ENCODE peak calls at places on chromosomes 11 and 22, in seven cellular contexts. K is HFF-Myc, A is mucosa of descending colon, T is heart left ventricle, S is colonic mucosa, Z is foreskin fibroblast, W is cardiac fibroblast. F is an unnamed sample.

GRCh38 chr22:43750751-43751150 is 61.4 kb downstream of the EFCAB6 start:
- DNase-seq in K (no peak), A (no peak), T (no peak), S (no peak), Z (no peak), W (no peak), F (no peak)

GRCh38 chr22:49320714-49321476 is 506.8 kb downstream of the BRD1 start:
- DNase-seq in K (no peak), A (no peak), T (no peak), S (no peak), Z (no peak), W (no peak), F (no peak)

GRCh38 chr11:117663389-117663788 is 133.6 kb downstream of the DSCAML1 start:
- DNase-seq in K (no peak), A (no peak), T (no peak), S (no peak), Z (no peak), W (no peak), F (no peak)

GRCh38 chr11:23205156-23205871 is 345.0 kb upstream of the CCDC179 start:
- DNase-seq in K (no peak), A (no peak), T (no peak), S (no peak), Z (peak), W (peak), F (peak)

GRCh38 chr11:121650520-121651266 is 197.9 kb upstream of the SORL1-AS1 start:
- DNase-seq in K (no peak), A (no peak), T (no peak), S (no peak), Z (no peak), W (no peak), F (no peak)

GRCh38 chr11:39678996-39679395 is 1780.5 kb downstream of the LRRC4C start:
- DNase-seq in K (no peak), A (no peak), T (no peak), S (no peak), Z (no peak), W (no peak), F (no peak)

GRCh38 chr11:8786933-8787332 is 104.3 kb downstream of the RPL27A start:
- DNase-seq in K (no peak), A (no peak), T (no peak), S (no peak), Z (no peak), W (peak), F (no peak)

GRCh38 chr11:96256213-96256580 is 86.8 kb downstream of the MAML2 start:
- DNase-seq in K (no peak), A (no peak), T (no peak), S (no peak), Z (no peak), W (no peak), F (no peak)

GRCh38 chr11:117039897-117040296 is 58.3 kb downstream of the SIK3 start:
- DNase-seq in K (no peak), A (no peak), T (no peak), S (no peak), Z (no peak), W (no peak), F (peak)

GRCh38 chr22:41092847-41093371 is 517 bp downstream of the EP300 start:
- DNase-seq in K (no peak), A (peak), T (peak), S (peak), Z (peak), W (peak), F (peak)

GRCh38 chr11:70455354-70455753 is 57.0 kb downstream of the CTTN start:
- DNase-seq in K (no peak), A (no peak), T (no peak), S (no peak), Z (no peak), W (no peak), F (no peak)

GRCh38 chr22:49124588-49124987 is 703.1 kb downstream of the BRD1 start:
- DNase-seq in K (no peak), A (no peak), T (no peak), S (no peak), Z (no peak), W (no peak), F (no peak)

GRCh38 chr11:3122775-3123201 is 42.3 kb downstream of the OSBPL5 start:
- DNase-seq in K (no peak), A (peak), T (no peak), S (no peak), Z (no peak), W (no peak), F (no peak)

GRCh38 chr22:49514656-49515055 is 313.0 kb downstream of the BRD1 start:
- DNase-seq in K (no peak), A (no peak), T (no peak), S (no peak), Z (no peak), W (no peak), F (no peak)

GRCh38 chr11:63609536-63609935 is 4.7 kb downstream of the PLAAT3 start:
- DNase-seq in K (no peak), A (peak), T (peak), S (peak), Z (no peak), W (peak), F (no peak)

GRCh38 chr22:41913842-41914534 is 886 bp downstream of the SHISA8 start:
- DNase-seq in K (no peak), A (no peak), T (no peak), S (no peak), Z (no peak), W (no peak), F (no peak)

GRCh38 chr22:44179196-44179988 is 1.3 kb upstream of the PARVG start:
- DNase-seq in K (no peak), A (no peak), T (no peak), S (no peak), Z (no peak), W (no peak), F (no peak)

GRCh38 chr11:92765965-92766371 is 203.5 kb upstream of the MTNR1B start:
- DNase-seq in K (no peak), A (no peak), T (peak), S (peak), Z (no peak), W (peak), F (peak)

GRCh38 chr11:72962084-72962483 is 147.9 kb downstream of the ATG16L2 start:
- DNase-seq in K (no peak), A (no peak), T (no peak), S (no peak), Z (peak), W (peak), F (peak)

GRCh38 chr22:22480940-22481339 is 27.6 kb downstream of the ZNF280B start:
- DNase-seq in K (no peak), A (no peak), T (no peak), S (no peak), Z (no peak), W (no peak), F (no peak)

GRCh38 chr11:73205666-73206343 is 12.3 kb upstream of the P2RY2 start:
- DNase-seq in K (no peak), A (no peak), T (no peak), S (no peak), Z (no peak), W (no peak), F (no peak)

GRCh38 chr22:48578138-48579034 is 1249.3 kb downstream of the BRD1 start:
- DNase-seq in K (no peak), A (peak), T (no peak), S (no peak), Z (no peak), W (no peak), F (no peak)

GRCh38 chr11:4065601-4066377 is 28.8 kb upstream of the RRM1 start:
- DNase-seq in K (no peak), A (no peak), T (peak), S (no peak), Z (no peak), W (no peak), F (no peak)

GRCh38 chr11:61334434-61335354 is 1.7 kb downstream of the TKFC start:
- DNase-seq in K (peak), A (no peak), T (no peak), S (no peak), Z (peak), W (peak), F (peak)

GRCh38 chr11:119774180-119774763 is 45.3 kb upstream of the NECTIN1 start:
- DNase-seq in K (no peak), A (no peak), T (no peak), S (no peak), Z (no peak), W (peak), F (peak)

GRCh38 chr11:128517457-128518230 is 69.7 kb downstream of the ETS1 start:
- DNase-seq in K (no peak), A (no peak), T (no peak), S (no peak), Z (no peak), W (peak), F (peak)
- H3K4me3 ChIP-seq in K (peak), A (no peak), T (peak), S (peak), Z (peak), W (peak), F (peak)

GRCh38 chr22:37127350-37127878 is 17.9 kb upstream of the TMPRSS6 start:
- DNase-seq in K (no peak), A (no peak), T (no peak), S (no peak), Z (no peak), W (no peak), F (no peak)

GRCh38 chr22:37126383-37126782 is 16.9 kb upstream of the TMPRSS6 start:
- DNase-seq in K (no peak), A (no peak), T (no peak), S (no peak), Z (no peak), W (peak), F (peak)

GRCh38 chr22:37130031-37130430 is 19.7 kb downstream of the IL2RB start:
- DNase-seq in K (no peak), A (no peak), T (no peak), S (no peak), Z (no peak), W (no peak), F (no peak)

GRCh38 chr22:37128555-37129281 is 19.2 kb upstream of the TMPRSS6 start:
- DNase-seq in K (no peak), A (no peak), T (no peak), S (no peak), Z (no peak), W (no peak), F (no peak)

GRCh38 chr22:37126882-37127281 is 17.4 kb upstream of the TMPRSS6 start:
- DNase-seq in K (no peak), A (no peak), T (no peak), S (no peak), Z (no peak), W (no peak), F (no peak)
- TF ChIP-seq CTCF in K (peak), A (peak), T (peak), S (peak), Z (peak), W (peak), F (no peak)

GRCh38 chr22:28711341-28711740 is 30.3 kb downstream of the CHEK2 start:
- DNase-seq in K (no peak), A (no peak), T (no peak), S (no peak), Z (no peak), W (no peak), F (no peak)
- H3K4me3 ChIP-seq in K (peak), A (no peak), T (peak), S (no peak), Z (no peak), W (no peak), F (peak)

DNA sequence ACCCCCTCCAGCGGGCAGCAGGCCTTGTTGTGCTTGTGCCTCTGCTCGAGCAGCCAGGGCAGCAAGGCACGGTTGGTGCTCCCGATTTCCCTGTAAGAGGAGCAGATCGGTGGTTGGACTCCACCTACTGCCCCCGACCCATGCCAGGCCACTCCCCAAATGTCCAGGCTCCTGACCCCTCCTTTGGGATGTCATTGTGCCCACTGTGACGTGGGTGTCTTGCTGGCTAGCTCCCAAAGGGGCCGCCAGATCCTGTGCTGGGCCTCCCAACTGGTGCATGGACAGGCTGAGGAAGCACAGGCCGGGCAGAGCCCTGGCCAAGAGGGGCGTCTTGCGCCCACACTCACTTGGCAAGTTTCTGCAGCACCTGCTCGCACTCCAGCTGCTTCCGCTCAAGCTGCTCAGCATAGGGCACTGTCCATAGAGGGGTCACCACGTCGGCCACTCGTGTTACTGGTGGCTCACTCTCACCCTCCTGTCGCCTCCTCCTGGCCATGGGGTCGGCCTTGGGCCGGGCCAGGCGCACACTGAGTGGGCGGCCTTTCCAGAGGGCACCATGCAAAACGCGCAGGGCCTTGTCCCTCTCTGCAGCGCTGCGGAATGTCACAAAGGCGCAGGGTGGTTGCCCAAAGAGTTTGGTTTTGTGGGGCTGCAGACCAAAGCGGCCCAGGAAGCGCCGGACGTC is at the start of gene RANBP1:
- DNase-seq in K (no peak), A (peak), T (no peak), S (no peak), Z (no peak), W (no peak), F (no peak)
- TF ChIP-seq CTCF in K (no peak), A (no peak), T (no peak), S (no peak), Z (no peak), W (no peak), F (no peak)

GRCh38 chr22:36252754-36253522 is at the start of gene APOL1:
- DNase-seq in K (no peak), A (no peak), T (peak), S (peak), Z (no peak), W (peak), F (peak)
- H3K4me3 ChIP-seq in K (no peak), A (no peak), T (peak), S (peak), Z (peak), W (no peak), F (peak)

DNA sequence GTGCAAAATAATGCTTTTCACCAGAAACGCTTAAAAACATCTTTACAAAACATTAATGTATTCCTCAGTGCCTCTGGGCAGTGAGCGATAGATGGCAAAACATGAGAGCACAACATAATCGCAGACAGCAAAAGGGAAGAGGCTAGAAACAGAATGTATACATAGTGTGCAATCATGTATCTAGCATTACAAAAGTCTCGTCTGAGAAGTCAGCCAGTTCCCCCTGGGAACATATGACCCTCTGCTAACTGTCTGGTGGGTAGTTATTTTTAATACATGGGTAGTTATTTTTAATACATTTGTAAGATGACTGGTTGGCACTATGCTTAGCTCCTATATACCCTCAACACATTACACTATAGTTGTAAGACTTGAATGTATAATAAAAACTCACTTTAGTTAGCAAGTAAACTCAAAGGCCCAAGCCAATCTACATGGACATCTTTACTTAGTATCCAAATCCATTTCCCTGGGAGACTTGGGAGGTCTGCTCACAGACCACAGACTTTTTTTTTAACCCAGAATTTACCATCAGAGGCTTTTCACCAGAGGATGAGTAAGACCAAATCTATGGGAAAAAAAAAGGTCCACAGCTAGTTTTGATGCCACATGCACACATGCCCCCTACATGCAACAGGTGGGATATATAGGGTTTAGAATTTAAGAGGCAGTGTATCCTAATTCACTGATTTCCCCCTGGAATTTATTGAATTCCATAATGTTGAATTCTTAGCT is 71.7 kb downstream of the AMBRA1 start:
- DNase-seq in K (no peak), A (no peak), T (no peak), S (no peak), Z (no peak), W (peak), F (peak)
- TF ChIP-seq CTCF in K (peak), A (no peak), T (no peak), S (no peak), Z (peak), W (peak), F (peak)

DNA sequence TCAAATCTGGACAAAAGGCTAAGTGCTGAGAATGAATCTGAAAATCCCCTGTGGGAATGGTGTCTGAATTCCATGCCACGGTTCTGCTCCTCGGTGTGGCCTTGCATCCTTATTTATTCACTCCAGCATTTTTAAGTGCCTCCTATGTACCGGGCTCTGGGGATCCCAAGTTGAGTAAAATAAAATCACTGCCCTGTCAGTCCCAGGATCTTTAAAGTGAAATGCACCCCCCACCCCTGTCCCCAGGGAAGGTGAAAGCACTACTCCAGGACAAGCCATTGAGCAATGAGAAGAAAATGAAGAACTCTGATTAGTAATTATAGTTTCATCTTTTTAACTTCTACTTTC is 3.3 kb downstream of the LGR4 start:
- DNase-seq in K (no peak), A (no peak), T (no peak), S (no peak), Z (no peak), W (no peak), F (no peak)
- H3K4me3 ChIP-seq in K (no peak), A (no peak), T (peak), S (peak), Z (no peak), W (peak), F (no peak)

F was measured in fibroblast of mammary gland.